ENCODE peak calls at places on chromosomes 1 and 21, in seven cellular contexts. Y, A, O, T, J, D and Z are unnamed samples.

GRCh38 chr1:179813626-179814351 is 63.8 kb downstream of the TOR1AIP2 start:
- DNase-seq in A (no peak), D (no peak), Y (no peak), J (no peak), O (no peak), T (no peak), Z (no peak)

GRCh38 chr1:43197343-43198127 is 25.4 kb downstream of the CFAP57 start:
- DNase-seq in Y (no peak), D (no peak), O (no peak), T (no peak), A (no peak), J (no peak), Z (no peak)

GRCh38 chr1:183996036-183996376 is 41.5 kb downstream of the COLGALT2 start:
- DNase-seq in A (no peak), Y (no peak), O (no peak), T (no peak), J (no peak), D (no peak), Z (no peak)

GRCh38 chr1:150650193-150650592 is 20.8 kb upstream of the ENSA start:
- DNase-seq in J (no peak), Y (no peak), T (no peak), D (no peak), A (peak), O (no peak), Z (no peak)

GRCh38 chr1:55051621-55052020 is 12.3 kb downstream of the PCSK9 start:
- DNase-seq in D (peak), A (no peak), Y (no peak), O (no peak), J (no peak), T (no peak), Z (no peak)

GRCh38 chr1:166379447-166379846 is 212.6 kb upstream of the FAM78B start:
- DNase-seq in T (no peak), D (no peak), J (no peak), O (no peak), Y (no peak), A (no peak), Z (no peak)

GRCh38 chr1:212458817-212459216 is 26.1 kb downstream of the NENF start:
- DNase-seq in T (no peak), Y (no peak), J (no peak), D (no peak), A (no peak), O (no peak), Z (peak)

GRCh38 chr1:41433501-41433900 is 51.0 kb downstream of the EDN2 start:
- DNase-seq in A (no peak), O (no peak), Y (no peak), T (no peak), D (no peak), J (no peak), Z (no peak)

GRCh38 chr1:30527511-30528140 is 195.8 kb downstream of the MATN1 start:
- DNase-seq in J (no peak), T (no peak), Y (no peak), O (no peak), D (peak), A (no peak), Z (peak)

GRCh38 chr1:181101581-181102226 is 13.2 kb downstream of the IER5 start:
- DNase-seq in T (no peak), D (no peak), J (peak), A (peak), O (no peak), Y (no peak), Z (no peak)

GRCh38 chr1:116256875-116257823 is 115.9 kb upstream of the ATP1A1 start:
- DNase-seq in J (no peak), T (no peak), A (no peak), O (no peak), Y (peak), D (no peak), Z (no peak)

GRCh38 chr1:30856260-30856790 is 52.2 kb downstream of the SDC3 start:
- DNase-seq in J (no peak), Y (no peak), O (no peak), A (no peak), T (no peak), D (no peak), Z (no peak)

GRCh38 chr1:225426395-225427248 is 1.2 kb downstream of the LBR start:
- DNase-seq in T (peak), Y (no peak), J (peak), A (peak), O (no peak), D (peak), Z (no peak)

GRCh38 chr21:36973986-36974850 is 7.7 kb upstream of the HLCS start:
- DNase-seq in A (no peak), D (no peak), Y (no peak), O (no peak), J (no peak), T (no peak), Z (no peak)

GRCh38 chr1:12040457-12041051 is 21.3 kb downstream of the MIIP start:
- DNase-seq in O (no peak), J (peak), T (no peak), Y (no peak), A (peak), D (no peak), Z (no peak)

GRCh38 chr1:156368889-156369684 is at the start of gene RHBG:
- DNase-seq in Y (no peak), T (no peak), O (no peak), J (peak), A (peak), D (peak), Z (peak)